ENCODE peak calls at places on chromosomes 13 and 19, in eight cellular contexts. P, U, O, S, K, M, C and Z are unnamed samples.

GRCh38 chr19:41376241-41376997 is at the start of gene TMEM91:
- DNase-seq in M (peak), C (no peak), O (no peak), P (no peak), U (no peak), K (no peak), S (no peak), Z (no peak)

GRCh38 chr13:20451397-20451796 is 74.3 kb downstream of the CRYL1 start:
- DNase-seq in M (no peak), U (no peak), P (no peak), K (no peak), C (no peak), S (no peak), O (no peak), Z (no peak)

GRCh38 chr13:39341238-39341637 is 261.8 kb downstream of the LHFPL6 start:
- DNase-seq in K (no peak), S (no peak), P (no peak), U (no peak), O (no peak), M (no peak), C (no peak), Z (no peak)

GRCh38 chr13:26621731-26622401 is 64.4 kb downstream of the WASF3 start:
- DNase-seq in C (no peak), S (no peak), U (no peak), K (no peak), M (no peak), P (no peak), O (no peak), Z (no peak)

GRCh38 chr19:50721441-50722137 is 1.6 kb upstream of the CLEC11A start:
- DNase-seq in O (no peak), C (no peak), U (peak), P (no peak), K (no peak), M (no peak), S (no peak), Z (no peak)

GRCh38 chr19:42596391-42597071 is 1.8 kb upstream of the CEACAM8 start:
- DNase-seq in K (peak), M (peak), P (peak), U (peak), C (peak), S (peak), O (no peak), Z (peak)

GRCh38 chr13:42041684-42042035 is 6.8 kb upstream of the DGKH start:
- DNase-seq in M (peak), O (no peak), C (no peak), S (no peak), U (peak), P (peak), K (no peak), Z (no peak)

GRCh38 chr13:32650705-32651311 is 64.6 kb downstream of the PDS5B start:
- DNase-seq in K (peak), M (peak), U (peak), S (peak), P (peak), O (no peak), C (peak), Z (peak)

GRCh38 chr19:10431254-10431942 is 11.1 kb downstream of the PDE4A start:
- DNase-seq in P (no peak), U (peak), K (peak), S (no peak), M (no peak), C (peak), O (no peak), Z (no peak)